ENCODE peak calls at places on chromosomes 16 and 17, in four cellular contexts. Y is AG04450, Q is AG09309, K is A549. O is an unnamed sample.

GRCh38 chr16:27838536-27839175 is 224.9 kb downstream of the GSG1L start:
- DNase-seq in Q (no peak), Y (no peak), K (no peak), O (no peak)

GRCh38 chr17:43532581-43532980 is 13.6 kb downstream of the ETV4 start:
- DNase-seq in Y (no peak), K (no peak), Q (no peak), O (no peak)

GRCh38 chr17:12180644-12181261 is 160.1 kb downstream of the MAP2K4 start:
- DNase-seq in Y (peak; percentile 53), K (peak; percentile 74), Q (peak; percentile 17), O (peak; percentile 16)

GRCh38 chr17:41910701-41911391 is 7.9 kb downstream of the ACLY start:
- DNase-seq in Y (peak; percentile 86), K (peak; percentile 98), Q (peak; percentile 88), O (peak; percentile 51)

GRCh38 chr17:16653367-16654041 is at the start of gene ZNF624:
- DNase-seq in K (peak; percentile 97), Y (peak; percentile 61), Q (peak; percentile 51), O (peak; percentile 70)

GRCh38 chr17:61291457-61292311 is 108.0 kb upstream of the TBX2 start:
- DNase-seq in Q (no peak), Y (no peak), K (no peak), O (no peak)

GRCh38 chr17:81160306-81160705 is 5.0 kb upstream of the PVALEF start:
- DNase-seq in Q (no peak), K (no peak), Y (no peak), O (no peak)

GRCh38 chr16:80735846-80736245 is 68.6 kb downstream of the CDYL2 start:
- DNase-seq in Y (no peak), Q (no peak), K (no peak), O (no peak)

GRCh38 chr16:26525856-26526255 is 540.9 kb upstream of the C16orf82 start:
- DNase-seq in Q (no peak), Y (no peak), K (no peak), O (no peak)

GRCh38 chr16:86092586-86093480 is 193.9 kb downstream of the IRF8 start:
- DNase-seq in Y (no peak), Q (no peak), K (no peak), O (no peak)

GRCh38 chr17:70006159-70006558 is 68.9 kb upstream of the KCNJ16 start:
- DNase-seq in K (no peak), Q (no peak), Y (no peak), O (peak; percentile 40)

GRCh38 chr17:31792007-31792585 is 66.9 kb downstream of the COPRS start:
- DNase-seq in K (no peak), Y (no peak), Q (no peak), O (no peak)

GRCh38 chr16:87930456-87930855 is 5.9 kb downstream of the CA5A start:
- DNase-seq in Y (no peak), Q (no peak), K (no peak), O (no peak)

GRCh38 chr17:45895969-45896793 is 1.8 kb downstream of the MAPT start:
- DNase-seq in Y (no peak), Q (no peak), K (peak; percentile 45), O (no peak)

GRCh38 chr16:72664122-72664479 is 383.8 kb downstream of the ZFHX3 start:
- DNase-seq in Y (no peak), K (no peak), Q (no peak), O (no peak)

GRCh38 chr17:82664701-82665182 is 16.5 kb upstream of the WDR45B start:
- DNase-seq in Q (no peak), Y (no peak), K (no peak), O (no peak)

GRCh38 chr16:70740174-70740918 is 54.5 kb upstream of the MTSS2 start:
- DNase-seq in K (no peak), Y (no peak), Q (no peak), O (no peak)
- TF ChIP-seq CTCF in K (no peak), Y (no peak), Q (no peak), O (no peak)

DNA sequence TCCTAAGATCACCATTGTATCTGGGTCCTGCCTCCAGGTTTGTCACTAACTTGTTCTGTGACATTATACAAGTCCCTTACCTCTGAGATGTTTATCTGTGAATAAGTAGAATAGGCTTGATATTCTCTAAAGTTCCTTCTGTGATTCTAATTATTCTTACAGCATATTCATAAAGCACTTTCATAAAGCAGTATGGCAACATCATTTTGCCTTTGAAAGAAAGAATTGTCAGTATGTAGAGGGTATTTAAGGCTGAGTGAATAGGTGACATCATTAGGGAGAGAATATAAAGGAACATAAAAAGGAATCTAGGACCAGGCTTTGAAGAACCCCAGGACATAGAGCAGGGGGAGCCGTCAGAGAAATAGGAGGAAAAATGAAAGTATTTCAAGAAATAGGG is 15.6 kb downstream of the VMP1 start:
- DNase-seq in K (no peak), Y (no peak), Q (no peak), O (no peak)
- H3K4me3 ChIP-seq in K (no peak overlapping the region), Y (no peak overlapping the region), Q (no peak overlapping the region), O (no peak overlapping the region)

GRCh38 chr17:79997004-79997673 is 38.5 kb downstream of the TBC1D16 start:
- DNase-seq in K (no peak), Y (no peak), Q (no peak), O (no peak)
- TF ChIP-seq CTCF in K (no peak), Y (no peak), Q (no peak), O (no peak)

DNA sequence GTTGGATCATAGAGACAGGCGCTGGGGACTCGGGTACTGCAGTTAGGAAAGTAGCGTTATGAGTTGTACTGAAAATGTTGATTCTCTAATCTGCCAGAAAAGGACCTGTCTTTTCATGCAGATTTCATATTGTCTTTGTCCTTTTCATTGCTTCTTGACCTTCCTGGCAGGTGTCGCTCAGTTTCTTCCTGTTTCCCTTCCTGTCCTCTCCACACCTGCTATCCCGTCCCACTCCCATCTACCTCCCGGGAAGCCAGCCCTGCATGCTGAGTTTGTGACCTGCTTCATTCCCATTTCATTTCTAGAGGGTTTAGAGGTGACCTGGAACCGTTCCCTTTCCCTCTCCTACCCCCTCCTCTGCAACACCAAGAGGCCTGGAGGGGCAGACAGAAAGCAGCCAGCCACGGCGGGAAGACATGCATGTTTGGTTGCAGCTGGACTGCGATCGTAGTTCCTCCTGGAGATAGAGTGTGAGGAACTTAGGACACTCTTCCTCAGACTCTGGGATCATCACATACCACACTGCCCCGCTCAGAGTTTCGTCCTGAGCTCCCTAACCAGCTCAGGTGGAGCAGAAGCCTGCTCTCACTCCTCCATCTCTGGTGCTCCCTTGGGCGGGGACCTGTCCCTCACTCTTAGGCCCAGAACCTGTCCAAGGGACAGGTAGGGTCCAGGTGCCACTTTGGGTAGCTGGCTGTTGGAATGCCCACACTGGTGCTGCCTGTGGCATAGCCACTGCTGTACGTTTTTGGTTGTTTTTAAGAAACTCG is 23.9 kb upstream of the ARHGAP23 start:
- DNase-seq in Q (no peak), Y (no peak), K (no peak), O (no peak)
- H3K4me3 ChIP-seq in Q (no peak overlapping the region), Y (no peak overlapping the region), K (no peak overlapping the region), O (no peak overlapping the region)

GRCh38 chr17:17985153-17985552 is 12.5 kb downstream of the DRC3 start:
- DNase-seq in K (no peak), Y (no peak), Q (no peak), O (no peak)

GRCh38 chr17:17983376-17983775 is 10.7 kb downstream of the DRC3 start:
- DNase-seq in Y (no peak), K (no peak), Q (no peak), O (no peak)

GRCh38 chr17:17987187-17987896 is 14.7 kb downstream of the DRC3 start:
- DNase-seq in Q (no peak), Y (no peak), K (no peak), O (no peak)

GRCh38 chr17:17983776-17984175 is 11.1 kb downstream of the DRC3 start:
- DNase-seq in Q (no peak), Y (no peak), K (no peak), O (no peak)

GRCh38 chr17:17985555-17985954 is 12.9 kb downstream of the DRC3 start:
- DNase-seq in Y (no peak), K (peak; percentile 29), Q (no peak), O (no peak)
- TF ChIP-seq CTCF in Y (peak; percentile 39), K (peak; percentile 28), Q (peak; percentile 37), O (peak; percentile 46)

GRCh38 chr17:52157161-52157560 is 1.4 kb downstream of the CA10 start:
- DNase-seq in Q (no peak), K (no peak), Y (no peak), O (no peak)
- H3K4me3 ChIP-seq in Q (no peak overlapping the region), K (no peak overlapping the region), Y (no peak overlapping the region), O (no peak overlapping the region)

GRCh38 chr17:19418312-19418992 is 7.4 kb downstream of the RNF112 start:
- DNase-seq in K (peak; percentile 28), Q (peak; percentile 23), Y (no peak), O (no peak)
- TF ChIP-seq CTCF in K (no peak), Q (peak; percentile 5), Y (peak; percentile 3), O (no peak)